ENCODE peak calls at places on chromosome 7, in eight cellular contexts. T is PC-3; I is IMR-90; J is esophagus muscularis mucosa; V is NB4; G is CD4-positive, alpha-beta memory T cell; A is GM12865; L is choroid plexus epithelial cell. N is an unnamed sample.
A peak's percentile ranks its signal among the peaks of the same experiment; 100 is the strongest.

GRCh38 chr7:72336382-72336886 is 75.7 kb downstream of the CALN1 start:
- DNase-seq in T (no peak), I (no peak), J (peak; percentile 81), V (no peak), G (no peak), A (no peak), L (no peak), N (no peak)

GRCh38 chr7:86667732-86668131 is 24.0 kb downstream of the GRM3 start:
- DNase-seq in T (no peak), I (no peak), J (no peak), V (no peak), G (no peak), A (peak; percentile 14), L (no peak), N (no peak)

GRCh38 chr7:14351167-14351566 is 361.7 kb upstream of the ETV1 start:
- DNase-seq in T (no peak), I (no peak), J (no peak), V (no peak), G (no peak), A (no peak), L (no peak), N (no peak)

GRCh38 chr7:139494835-139495568 is 11.5 kb upstream of the KLRG2 start:
- DNase-seq in T (no peak), I (no peak), J (no peak), V (peak; percentile 22), G (no peak), A (peak; percentile 83), L (no peak), N (no peak)

GRCh38 chr7:75028299-75028698 is 45.3 kb downstream of the RCC1L start:
- DNase-seq in T (no peak), I (no peak), J (no peak), V (no peak), G (no peak), A (no peak), L (no peak), N (no peak)

GRCh38 chr7:68176974-68177373 is 1180.3 kb downstream of the TYW1 start:
- DNase-seq in T (peak; percentile 48), I (peak; percentile 18), J (no peak), V (peak; percentile 78), G (no peak), A (peak; percentile 31), L (peak; percentile 51), N (peak; percentile 46)

GRCh38 chr7:57414415-57414814 is 35.6 kb upstream of the ZNF716 start:
- DNase-seq in T (no peak), I (no peak), J (no peak), V (no peak), G (no peak), A (no peak), L (no peak), N (no peak)

GRCh38 chr7:45178241-45179225 is 20.9 kb downstream of the RAMP3 start:
- DNase-seq in T (no peak), I (no peak), J (no peak), V (peak; percentile 55), G (no peak), A (peak; percentile 41), L (peak; percentile 2), N (peak; percentile 18)

GRCh38 chr7:46565257-46565656 is 644.2 kb upstream of the IGFBP3 start:
- DNase-seq in T (no peak), I (no peak), J (no peak), V (no peak), G (no peak), A (peak; percentile 24), L (no peak), N (no peak)

GRCh38 chr7:117656806-117657205 is 177.0 kb downstream of the CFTR start:
- DNase-seq in T (no peak), I (no peak), J (no peak), V (no peak), G (no peak), A (no peak), L (no peak), N (no peak)

GRCh38 chr7:138867744-138868143 is 69.7 kb upstream of the ATP6V0A4 start:
- DNase-seq in T (no peak), I (no peak), J (no peak), V (no peak), G (no peak), A (no peak), L (no peak), N (no peak)

GRCh38 chr7:41814888-41815287 is 112.0 kb upstream of the INHBA start:
- DNase-seq in T (no peak), I (no peak), J (no peak), V (no peak), G (no peak), A (no peak), L (no peak), N (no peak)

GRCh38 chr7:29990931-29991330 is 1.3 kb upstream of the SCRN1 start:
- DNase-seq in T (peak; percentile 32), I (no peak), J (no peak), V (no peak), G (no peak), A (no peak), L (no peak), N (no peak)

GRCh38 chr7:127831312-127832212 is 179.6 kb downstream of the SND1 start:
- DNase-seq in T (no peak), I (no peak), J (no peak), V (no peak), G (no peak), A (no peak), L (no peak), N (no peak)

GRCh38 chr7:158829021-158829341 is 328 bp downstream of the ESYT2 start:
- DNase-seq in T (peak; percentile 55), I (peak; percentile 83), J (peak; percentile 90), V (peak; percentile 91), G (peak; percentile 79), A (peak; percentile 93), L (peak; percentile 88), N (peak; percentile 71)

GRCh38 chr7:415646-416525 is 103.8 kb downstream of the PDGFA start:
- DNase-seq in T (no peak), I (no peak), J (no peak), V (no peak), G (no peak), A (no peak), L (no peak), N (no peak)

GRCh38 chr7:32587431-32587948 is 92.2 kb downstream of the AVL9 start:
- DNase-seq in T (peak; percentile 25), I (peak; percentile 89), J (no peak), V (peak; percentile 93), G (no peak), A (no peak), L (peak; percentile 99), N (no peak)

GRCh38 chr7:91325731-91326130 is 61.5 kb downstream of the FZD1 start:
- DNase-seq in T (no peak), I (no peak), J (no peak), V (peak; percentile 34), G (no peak), A (no peak), L (no peak), N (no peak)

GRCh38 chr7:136049818-136050461 is 72.8 kb upstream of the MTPN start:
- DNase-seq in T (peak; percentile 21), I (no peak), J (no peak), V (no peak), G (no peak), A (no peak), L (no peak), N (no peak)

DNA sequence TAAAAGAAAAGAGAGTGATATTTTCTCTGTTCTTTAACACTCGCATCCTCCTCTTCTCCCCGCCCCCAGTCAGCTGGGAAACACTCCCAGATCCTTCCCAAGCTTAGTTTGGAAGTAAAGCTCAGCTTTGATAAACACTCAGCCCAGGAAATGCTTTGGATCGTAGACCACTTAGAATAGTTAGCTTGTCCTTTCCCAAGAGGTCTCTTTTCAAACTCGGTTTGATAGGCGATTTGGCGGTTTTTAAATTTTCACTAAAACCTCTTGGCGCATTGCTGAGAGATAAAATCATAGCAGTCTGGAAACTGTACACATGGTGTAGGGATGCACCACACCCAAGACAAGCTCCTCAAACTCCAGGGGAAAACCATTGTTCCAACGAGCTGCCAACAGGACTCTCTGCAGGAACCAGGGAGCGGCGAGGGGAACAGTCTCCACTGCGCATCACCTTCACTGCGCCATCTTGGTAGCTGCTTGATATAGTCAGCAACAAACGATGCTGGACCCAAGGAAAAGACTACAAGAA is 22.3 kb downstream of the SMURF1 start:
- DNase-seq in T (no peak), I (peak; percentile 58), J (no peak), V (no peak), G (no peak), A (no peak), L (no peak), N (no peak)
- H3K4me3 ChIP-seq in T (no peak overlapping the region), I (no peak overlapping the region), J (no peak overlapping the region), V (no peak overlapping the region), G (no peak overlapping the region), A (no peak overlapping the region), L (no peak overlapping the region), N (no peak overlapping the region)

GRCh38 chr7:27189560-27190283 is 4.7 kb upstream of the HOXA11 start:
- DNase-seq in T (peak; percentile 13), I (no peak), J (no peak), V (peak; percentile 43), G (no peak), A (no peak), L (no peak), N (no peak)
- H3K4me3 ChIP-seq in T (peak overlapping the region; percentile 91), I (no peak overlapping the region), J (no peak overlapping the region), V (peak overlapping the region; percentile 34), G (no peak overlapping the region), A (no peak overlapping the region), L (no peak overlapping the region), N (no peak overlapping the region)

DNA sequence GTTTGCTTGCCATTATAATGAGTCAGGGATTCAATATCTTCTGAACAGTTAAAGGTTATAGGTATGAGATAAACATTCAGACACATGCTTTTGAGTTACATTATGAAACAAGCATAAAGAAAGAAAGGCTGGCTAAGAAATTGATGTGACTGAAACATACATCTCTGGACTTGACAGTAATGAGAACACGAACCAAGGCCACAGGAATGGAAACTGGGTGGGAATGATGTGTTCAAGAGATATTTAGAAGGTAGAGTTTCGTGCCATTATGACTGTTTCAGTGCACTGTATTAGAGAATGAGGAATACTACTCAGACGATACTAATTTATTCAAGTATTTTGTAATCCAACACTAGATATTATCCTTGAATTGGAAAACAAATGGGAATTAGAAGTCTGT is 332.1 kb upstream of the MAGI2 start:
- DNase-seq in T (no peak), I (peak; percentile 20), J (no peak), V (no peak), G (no peak), A (no peak), L (peak; percentile 13), N (no peak)
- H3K4me3 ChIP-seq in T (no peak overlapping the region), I (no peak overlapping the region), J (no peak overlapping the region), V (no peak overlapping the region), G (no peak overlapping the region), A (no peak overlapping the region), L (no peak overlapping the region), N (no peak overlapping the region)

DNA sequence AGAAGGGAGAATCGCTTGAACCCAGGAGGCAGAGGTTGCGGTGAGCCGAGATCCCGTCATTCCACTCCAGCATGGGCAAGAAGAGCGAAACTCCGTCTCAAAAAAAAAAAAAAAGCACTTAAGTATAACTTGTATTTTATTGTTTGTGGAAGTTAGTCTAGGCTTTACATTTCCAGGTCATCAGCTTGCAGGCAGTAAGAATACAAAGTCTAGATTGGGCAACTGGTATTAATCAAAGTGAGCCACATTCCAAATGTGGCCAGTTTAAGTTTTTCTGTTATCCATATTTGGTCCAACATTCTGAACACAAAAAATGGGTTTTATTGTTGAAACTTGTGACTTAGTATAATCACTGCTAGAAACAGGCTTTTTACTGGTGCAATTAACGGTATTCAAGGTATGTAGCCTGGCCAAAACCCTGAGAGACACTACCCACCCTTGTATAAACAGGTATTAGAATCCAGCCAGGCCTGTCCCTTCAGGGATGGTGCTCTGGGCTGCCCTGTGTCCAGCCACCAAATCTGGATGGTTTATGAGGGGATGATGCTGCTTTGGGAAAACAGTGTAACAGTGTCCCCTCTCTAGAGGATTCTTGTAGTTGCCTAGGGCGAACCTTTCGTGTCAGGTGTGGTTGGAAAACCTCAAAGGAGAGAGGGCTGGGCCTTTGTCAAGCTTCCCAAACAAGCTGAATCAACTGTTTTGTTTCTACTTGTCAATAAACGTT is 122.1 kb upstream of the EFCAB10 start:
- DNase-seq in T (no peak), I (no peak), J (no peak), V (no peak), G (no peak), A (no peak), L (no peak), N (no peak)
- H3K4me3 ChIP-seq in T (no peak overlapping the region), I (no peak overlapping the region), J (no peak overlapping the region), V (no peak overlapping the region), G (no peak overlapping the region), A (no peak overlapping the region), L (no peak overlapping the region), N (no peak overlapping the region)